ENCODE peak calls at places on chromosomes 7 and 10, in six cellular contexts. Z is GM23248, R is HCT116, C is hepatocyte, F is SK-N-SH, X is PC-3. I is an unnamed sample.

GRCh38 chr7:122546496-122546895 is 152.4 kb downstream of the RNF133 start:
- DNase-seq in X (no peak), Z (no peak), F (no peak), C (peak; percentile 8), R (no peak), I (no peak)

GRCh38 chr10:28332699-28333098 is 29.8 kb upstream of the MPP7 start:
- DNase-seq in R (no peak), C (no peak), Z (no peak), X (no peak), F (no peak), I (no peak)

GRCh38 chr7:92762853-92763252 is 73.5 kb downstream of the CDK6 start:
- DNase-seq in R (no peak), F (no peak), C (no peak), Z (peak; percentile 23), X (no peak), I (no peak)

GRCh38 chr7:98470131-98470985 is 69.5 kb upstream of the BAIAP2L1 start:
- DNase-seq in Z (peak; percentile 29), X (peak; percentile 26), R (no peak), F (peak; percentile 94), C (peak; percentile 86), I (peak; percentile 85)

GRCh38 chr10:25639646-25640045 is 294.4 kb upstream of the MYO3A start:
- DNase-seq in C (no peak), X (peak; percentile 2), F (no peak), R (no peak), Z (no peak), I (no peak)

GRCh38 chr7:120729300-120729699 is 128.6 kb downstream of the TSPAN12 start:
- DNase-seq in X (no peak), Z (peak; percentile 6), C (peak; percentile 20), F (no peak), R (no peak), I (no peak)

GRCh38 chr10:108358912-108359311 is 1194.4 kb upstream of the SORCS1 start:
- DNase-seq in Z (peak; percentile 98), F (peak; percentile 4), C (peak; percentile 52), R (no peak), X (peak; percentile 92), I (no peak)

GRCh38 chr7:134632937-134633540 is 13.6 kb upstream of the BPGM start:
- DNase-seq in X (peak; percentile 64), F (peak; percentile 34), Z (peak; percentile 66), R (peak; percentile 51), C (peak; percentile 45), I (peak; percentile 52)

GRCh38 chr7:44213872-44214595 is 13.3 kb downstream of the YKT6 start:
- DNase-seq in X (peak; percentile 61), F (peak; percentile 84), R (peak; percentile 36), Z (peak; percentile 53), C (peak; percentile 70), I (peak; percentile 80)

GRCh38 chr7:69780377-69780776 is 182.1 kb downstream of the AUTS2 start:
- DNase-seq in X (no peak), C (no peak), R (no peak), Z (no peak), F (no peak), I (peak; percentile 35)

GRCh38 chr10:4686644-4686996 is 139.4 kb upstream of the AKR1E2 start:
- DNase-seq in C (peak; percentile 67), R (peak; percentile 94), F (no peak), Z (peak; percentile 92), X (peak; percentile 93), I (no peak)

GRCh38 chr10:50431118-50431517 is 179.8 kb upstream of the ASAH2 start:
- DNase-seq in Z (peak; percentile 88), F (no peak), X (peak; percentile 59), C (no peak), R (no peak), I (no peak)

GRCh38 chr7:51340936-51341335 is 24.3 kb upstream of the COBL start:
- DNase-seq in R (no peak), C (no peak), F (no peak), Z (no peak), X (no peak), I (no peak)

GRCh38 chr10:43211030-43211429 is 55.8 kb downstream of the RASGEF1A start:
- DNase-seq in Z (peak; percentile 88), C (peak; percentile 37), F (no peak), R (no peak), X (peak; percentile 19), I (no peak)

GRCh38 chr7:41993173-41993867 is 243.7 kb downstream of the GLI3 start:
- DNase-seq in C (no peak), F (no peak), R (no peak), Z (peak; percentile 52), X (no peak), I (no peak)

GRCh38 chr7:128353610-128354009 is 7.9 kb downstream of the PRRT4 start:
- DNase-seq in F (no peak), Z (no peak), R (no peak), X (no peak), C (no peak), I (no peak)

GRCh38 chr10:77195101-77195500 is 442.5 kb downstream of the KCNMA1 start:
- DNase-seq in C (peak; percentile 35), R (no peak), F (no peak), Z (peak; percentile 88), X (peak; percentile 100), I (no peak)

GRCh38 chr10:61869772-61870520 is 31.6 kb upstream of the ARID5B start:
- DNase-seq in F (no peak), X (peak; percentile 73), C (no peak), R (no peak), Z (peak; percentile 47), I (no peak)

DNA sequence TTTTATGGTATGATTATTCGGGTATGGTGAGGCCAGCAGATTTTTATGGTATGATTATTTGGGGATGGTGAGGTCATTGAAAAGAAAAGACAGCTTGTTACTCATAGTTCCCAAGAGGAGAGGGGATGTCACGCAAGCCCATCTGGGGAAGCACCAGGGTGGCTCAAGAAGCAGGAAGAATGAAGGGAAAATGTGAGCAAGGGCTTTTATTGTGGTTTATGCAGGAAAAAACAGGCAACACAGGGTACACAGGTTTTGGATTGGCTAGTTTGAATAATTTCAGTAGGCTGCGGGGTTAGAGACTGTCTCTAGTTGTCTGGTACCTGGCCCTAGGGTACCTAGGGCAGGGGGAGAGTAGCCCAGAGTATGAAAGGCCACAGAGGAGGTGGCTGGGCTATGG is 26.8 kb upstream of the DGKI start:
- DNase-seq in R (no peak), X (no peak), Z (peak; percentile 85), F (no peak), C (no peak), I (no peak)
- TF ChIP-seq EZH2phosphoT487 in R (no peak), X (no peak), Z (no peak), F (no peak), C (no peak), I (no peak)

GRCh38 chr7:111082351-111082750 is 8.6 kb upstream of the LRRN3 start:
- DNase-seq in F (no peak), C (no peak), Z (peak; percentile 71), X (no peak), R (no peak), I (peak; percentile 34)

GRCh38 chr7:111080495-111081105 is 10.3 kb upstream of the LRRN3 start:
- DNase-seq in C (no peak), R (no peak), F (no peak), X (no peak), Z (no peak), I (no peak)

GRCh38 chr7:111081553-111081952 is 9.4 kb upstream of the LRRN3 start:
- DNase-seq in R (no peak), Z (no peak), C (no peak), F (no peak), X (no peak), I (no peak)

GRCh38 chr7:111085356-111085755 is 5.6 kb upstream of the LRRN3 start:
- DNase-seq in C (no peak), X (no peak), R (no peak), F (no peak), Z (no peak), I (no peak)

GRCh38 chr7:111083423-111083822 is 7.5 kb upstream of the LRRN3 start:
- DNase-seq in X (no peak), Z (peak; percentile 71), R (no peak), C (no peak), F (no peak), I (no peak)
- H2AFZ ChIP-seq in X (no peak overlapping the region), Z (peak overlapping the region; percentile 22), R (no peak overlapping the region), C (no peak overlapping the region), F (peak overlapping the region; percentile 3), I (no peak overlapping the region)

DNA sequence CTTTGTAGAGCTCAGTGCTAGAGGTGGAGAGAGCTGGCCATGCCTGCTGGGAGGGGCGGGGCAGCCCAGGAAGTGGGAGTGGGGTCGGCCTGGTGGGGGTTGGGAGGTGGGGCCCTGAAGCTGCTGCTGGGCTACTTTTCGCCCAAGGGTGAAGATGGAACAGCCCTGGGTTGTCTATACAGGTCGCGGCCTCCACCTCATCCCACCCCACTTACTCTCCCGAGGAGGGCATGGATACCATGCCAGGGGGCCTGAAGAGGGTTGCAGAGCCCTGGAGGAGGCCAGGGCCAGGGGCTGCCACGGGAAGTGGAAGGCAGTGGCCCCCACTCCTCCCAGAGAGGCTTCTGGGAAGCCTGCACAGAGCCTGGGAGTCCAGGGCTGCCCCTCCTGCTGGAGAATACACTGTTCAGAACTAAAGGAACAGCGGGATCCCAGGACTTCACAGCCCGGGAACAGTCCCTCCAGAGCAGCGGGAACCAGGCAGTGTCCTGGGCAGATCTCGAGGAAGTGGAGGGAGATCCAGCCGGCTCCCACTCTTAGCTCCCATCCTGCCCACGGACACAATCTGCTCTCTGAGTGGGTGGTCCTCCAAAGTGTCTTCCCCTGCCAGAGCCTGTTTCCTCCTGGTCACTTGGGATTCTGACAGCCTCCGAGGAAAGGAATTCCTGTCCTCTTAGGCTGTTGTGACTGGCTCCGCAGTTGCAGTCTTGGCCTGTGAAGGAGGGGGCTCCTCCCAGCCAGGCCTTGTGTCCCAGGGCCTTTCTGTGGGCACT is 23.5 kb downstream of the MAT1A start:
- DNase-seq in F (no peak), R (no peak), X (no peak), Z (no peak), C (no peak), I (peak; percentile 52)
- TF ChIP-seq EZH2phosphoT487 in F (no peak), R (no peak), X (no peak), Z (no peak), C (no peak), I (no peak)

DNA sequence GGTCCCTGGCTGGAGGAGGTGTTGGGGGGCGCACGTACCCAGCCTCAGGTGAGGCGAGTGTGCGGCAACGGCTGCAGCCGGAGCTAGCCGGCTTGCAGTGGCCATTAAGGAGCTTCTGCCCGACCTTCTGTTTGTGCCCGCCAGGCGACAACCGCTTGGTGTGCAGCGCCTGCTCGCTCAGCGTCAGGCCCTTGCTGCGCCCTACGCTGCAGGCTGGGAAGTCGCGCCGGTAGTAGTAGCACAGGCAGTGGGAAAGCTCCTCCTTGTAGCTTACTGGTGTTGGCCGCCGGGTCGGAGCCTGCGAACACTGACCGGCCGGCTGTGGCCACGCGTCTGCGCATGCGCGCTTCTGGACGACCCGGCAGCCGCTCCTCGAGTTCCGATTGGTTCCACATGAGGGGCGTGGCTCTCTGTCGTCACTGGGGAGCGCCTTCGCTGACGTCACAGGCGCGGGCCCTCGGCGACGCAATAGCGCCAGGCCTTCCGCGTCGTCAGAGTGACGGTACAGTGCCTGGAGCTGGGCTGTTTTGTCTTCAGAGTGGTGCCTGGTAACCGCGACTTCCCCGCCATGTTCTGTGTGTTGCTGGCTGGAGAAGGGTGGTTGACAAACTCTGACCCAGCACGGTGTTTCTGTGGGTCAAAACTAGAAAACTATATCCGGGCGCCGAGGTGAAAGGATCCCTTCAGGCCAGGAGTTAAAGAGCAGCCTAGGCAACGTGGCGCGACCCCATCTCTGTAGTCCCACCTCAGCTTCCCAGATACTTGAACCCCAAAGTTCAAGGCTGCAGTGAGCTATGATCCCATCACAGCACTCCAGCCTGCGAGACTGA is 76.3 kb upstream of the TMEM248 start:
- DNase-seq in X (peak; percentile 97), R (peak; percentile 95), F (peak; percentile 100), Z (peak; percentile 99), C (peak; percentile 99), I (peak; percentile 99)
- H2AFZ ChIP-seq in X (peak overlapping the region; percentile 96), R (no peak overlapping the region), F (peak overlapping the region; percentile 99), Z (peak overlapping the region; percentile 98), C (peak overlapping the region; percentile 86), I (peak overlapping the region; percentile 86)